ENCODE peak calls at places on chromosomes 5 and 9, in six cellular contexts. One of them, this sample, is unnamed.

GRCh38 chr5:180519098-180519497 is 24.9 kb downstream of the CNOT6 start:
- DNase-seq in cardiac muscle cell: peak
- DNase-seq in substantia nigra: no peak
- DNase-seq in tibial nerve: no peak
- DNase-seq in GM23248: peak
- DNase-seq in upper lobe of right lung: no peak
- DNase-seq in this sample: no peak

GRCh38 chr9:13690595-13690994 is 411.1 kb upstream of the MPDZ start:
- DNase-seq in cardiac muscle cell: no peak
- DNase-seq in substantia nigra: no peak
- DNase-seq in tibial nerve: no peak
- DNase-seq in GM23248: no peak
- DNase-seq in upper lobe of right lung: no peak
- DNase-seq in this sample: no peak

GRCh38 chr5:134289509-134290113 is 63.7 kb upstream of the PPP2CA start:
- DNase-seq in cardiac muscle cell: peak
- DNase-seq in substantia nigra: peak
- DNase-seq in tibial nerve: peak
- DNase-seq in GM23248: peak
- DNase-seq in upper lobe of right lung: no peak
- DNase-seq in this sample: no peak

GRCh38 chr9:107636596-107637405 is 147.2 kb upstream of the KLF4 start:
- DNase-seq in cardiac muscle cell: peak
- DNase-seq in substantia nigra: no peak
- DNase-seq in tibial nerve: peak
- DNase-seq in GM23248: peak
- DNase-seq in upper lobe of right lung: no peak
- DNase-seq in this sample: no peak

GRCh38 chr9:23552876-23553275 is 273.2 kb downstream of the ELAVL2 start:
- DNase-seq in cardiac muscle cell: no peak
- DNase-seq in substantia nigra: no peak
- DNase-seq in tibial nerve: no peak
- DNase-seq in GM23248: no peak
- DNase-seq in upper lobe of right lung: no peak
- DNase-seq in this sample: peak

GRCh38 chr9:126439402-126439765 is 112.8 kb downstream of the MVB12B start:
- DNase-seq in cardiac muscle cell: peak
- DNase-seq in substantia nigra: no peak
- DNase-seq in tibial nerve: no peak
- DNase-seq in GM23248: peak
- DNase-seq in upper lobe of right lung: no peak
- DNase-seq in this sample: no peak

GRCh38 chr5:110159202-110159601 is 469.5 kb downstream of the MAN2A1 start:
- DNase-seq in cardiac muscle cell: peak
- DNase-seq in substantia nigra: no peak
- DNase-seq in tibial nerve: no peak
- DNase-seq in GM23248: peak
- DNase-seq in upper lobe of right lung: no peak
- DNase-seq in this sample: no peak

GRCh38 chr5:35087971-35088370 is 40.2 kb upstream of the AGXT2 start:
- DNase-seq in cardiac muscle cell: peak
- DNase-seq in substantia nigra: no peak
- DNase-seq in tibial nerve: no peak
- DNase-seq in GM23248: peak
- DNase-seq in upper lobe of right lung: no peak
- DNase-seq in this sample: no peak

GRCh38 chr9:89519393-89519805 is 21.5 kb upstream of the SEMA4D start:
- DNase-seq in cardiac muscle cell: peak
- DNase-seq in substantia nigra: no peak
- DNase-seq in tibial nerve: no peak
- DNase-seq in GM23248: peak
- DNase-seq in upper lobe of right lung: no peak
- DNase-seq in this sample: no peak

GRCh38 chr5:89308606-89309040 is 425.6 kb upstream of the MEF2C start:
- DNase-seq in cardiac muscle cell: no peak
- DNase-seq in substantia nigra: no peak
- DNase-seq in tibial nerve: no peak
- DNase-seq in GM23248: no peak
- DNase-seq in upper lobe of right lung: no peak
- DNase-seq in this sample: no peak

GRCh38 chr9:136089697-136090045 is 5.4 kb downstream of the NACC2 start:
- DNase-seq in cardiac muscle cell: peak
- DNase-seq in substantia nigra: no peak
- DNase-seq in tibial nerve: no peak
- DNase-seq in GM23248: peak
- DNase-seq in upper lobe of right lung: no peak
- DNase-seq in this sample: no peak

GRCh38 chr9:99595796-99596195 is 225.9 kb upstream of the NR4A3 start:
- DNase-seq in cardiac muscle cell: no peak
- DNase-seq in substantia nigra: no peak
- DNase-seq in tibial nerve: no peak
- DNase-seq in GM23248: no peak
- DNase-seq in upper lobe of right lung: no peak
- DNase-seq in this sample: no peak

GRCh38 chr9:93671030-93671358 is 94.6 kb downstream of the PHF2 start:
- DNase-seq in cardiac muscle cell: no peak
- DNase-seq in substantia nigra: no peak
- DNase-seq in tibial nerve: no peak
- DNase-seq in GM23248: no peak
- DNase-seq in upper lobe of right lung: no peak
- DNase-seq in this sample: no peak

GRCh38 chr9:16653491-16654407 is 216.7 kb downstream of the BNC2 start:
- DNase-seq in cardiac muscle cell: no peak
- DNase-seq in substantia nigra: no peak
- DNase-seq in tibial nerve: peak
- DNase-seq in GM23248: no peak
- DNase-seq in upper lobe of right lung: no peak
- DNase-seq in this sample: no peak

GRCh38 chr5:16777432-16777831 is 158.7 kb downstream of the MYO10 start:
- DNase-seq in cardiac muscle cell: no peak
- DNase-seq in substantia nigra: no peak
- DNase-seq in tibial nerve: no peak
- DNase-seq in GM23248: no peak
- DNase-seq in upper lobe of right lung: no peak
- DNase-seq in this sample: no peak

GRCh38 chr5:134149571-134150303 is 27.0 kb downstream of the SKP1 start:
- DNase-seq in cardiac muscle cell: peak
- DNase-seq in substantia nigra: no peak
- DNase-seq in tibial nerve: no peak
- DNase-seq in GM23248: peak
- DNase-seq in upper lobe of right lung: no peak
- DNase-seq in this sample: no peak

GRCh38 chr5:136191304-136192014 is 1.5 kb downstream of the SMIM32 start:
- DNase-seq in cardiac muscle cell: peak
- DNase-seq in substantia nigra: no peak
- DNase-seq in tibial nerve: no peak
- DNase-seq in GM23248: peak
- DNase-seq in upper lobe of right lung: peak
- DNase-seq in this sample: no peak

GRCh38 chr5:2866622-2867372 is 115.3 kb upstream of the IRX2 start:
- DNase-seq in cardiac muscle cell: no peak
- DNase-seq in substantia nigra: peak
- DNase-seq in tibial nerve: no peak
- DNase-seq in GM23248: no peak
- DNase-seq in upper lobe of right lung: peak
- DNase-seq in this sample: no peak

GRCh38 chr5:17056056-17056690 is 120.1 kb upstream of the MYO10 start:
- DNase-seq in cardiac muscle cell: no peak
- DNase-seq in substantia nigra: no peak
- DNase-seq in tibial nerve: no peak
- DNase-seq in GM23248: peak
- DNase-seq in upper lobe of right lung: no peak
- DNase-seq in this sample: no peak

GRCh38 chr9:98087420-98088354 is 31.2 kb downstream of the NANS start:
- DNase-seq in cardiac muscle cell: peak
- DNase-seq in substantia nigra: no peak
- DNase-seq in tibial nerve: no peak
- DNase-seq in GM23248: peak
- DNase-seq in upper lobe of right lung: peak
- DNase-seq in this sample: no peak

GRCh38 chr9:123267481-123268239 is 726 bp downstream of the STRBP start:
- DNase-seq in cardiac muscle cell: no peak
- DNase-seq in substantia nigra: peak
- DNase-seq in tibial nerve: no peak
- DNase-seq in GM23248: no peak
- DNase-seq in upper lobe of right lung: peak
- DNase-seq in this sample: no peak

GRCh38 chr5:113546711-113547159 is 33.2 kb downstream of the YTHDC2 start:
- DNase-seq in cardiac muscle cell: peak
- DNase-seq in substantia nigra: no peak
- DNase-seq in tibial nerve: no peak
- DNase-seq in GM23248: peak
- DNase-seq in upper lobe of right lung: no peak
- DNase-seq in this sample: no peak

GRCh38 chr5:125480901-125481300 is 734.5 kb upstream of the ZNF608 start:
- DNase-seq in cardiac muscle cell: no peak
- DNase-seq in substantia nigra: no peak
- DNase-seq in tibial nerve: no peak
- DNase-seq in GM23248: no peak
- DNase-seq in upper lobe of right lung: no peak
- DNase-seq in this sample: no peak

GRCh38 chr5:132365213-132365612 is 4.3 kb upstream of the SLC22A5 start:
- DNase-seq in cardiac muscle cell: peak
- DNase-seq in substantia nigra: no peak
- DNase-seq in tibial nerve: no peak
- DNase-seq in GM23248: peak
- DNase-seq in upper lobe of right lung: peak
- DNase-seq in this sample: no peak

GRCh38 chr5:79021753-79022152 is 36.6 kb upstream of the ARSB start:
- DNase-seq in cardiac muscle cell: no peak
- DNase-seq in substantia nigra: no peak
- DNase-seq in tibial nerve: no peak
- DNase-seq in GM23248: no peak
- DNase-seq in upper lobe of right lung: no peak
- DNase-seq in this sample: no peak

GRCh38 chr5:173734716-173735115 is 118.3 kb upstream of the BOD1 start:
- DNase-seq in cardiac muscle cell: no peak
- DNase-seq in substantia nigra: no peak
- DNase-seq in tibial nerve: no peak
- DNase-seq in GM23248: no peak
- DNase-seq in upper lobe of right lung: no peak
- DNase-seq in this sample: no peak

GRCh38 chr5:100517301-100517974 is 17.7 kb upstream of the FAM174A start:
- DNase-seq in cardiac muscle cell: no peak
- DNase-seq in substantia nigra: no peak
- DNase-seq in tibial nerve: no peak
- DNase-seq in GM23248: no peak
- DNase-seq in upper lobe of right lung: peak
- DNase-seq in this sample: no peak

GRCh38 chr9:136630662-136630992 is 32.1 kb upstream of the EGFL7 start:
- DNase-seq in cardiac muscle cell: no peak
- DNase-seq in substantia nigra: no peak
- DNase-seq in tibial nerve: no peak
- DNase-seq in GM23248: no peak
- DNase-seq in upper lobe of right lung: no peak
- DNase-seq in this sample: no peak

DNA sequence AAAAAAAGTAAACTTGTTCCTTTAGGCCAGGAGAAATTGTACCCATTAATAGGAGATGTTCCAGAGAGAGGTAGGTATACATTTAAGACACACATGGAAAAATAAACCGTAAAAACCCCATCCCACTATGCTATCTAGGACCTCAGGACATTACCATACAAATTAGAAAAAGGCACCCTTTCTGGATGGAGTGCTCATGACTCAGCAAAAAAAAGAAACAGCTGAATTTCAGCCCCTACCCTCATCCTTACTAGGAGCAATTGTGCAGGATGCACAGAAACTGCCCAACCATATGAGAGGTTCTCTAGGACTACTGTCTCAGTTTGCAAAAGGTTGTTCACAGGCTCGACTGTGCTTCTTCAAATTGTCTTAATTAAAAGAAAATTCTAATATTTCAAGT is 368.2 kb downstream of the HINT1 start:
- DNase-seq in cardiac muscle cell: no peak
- DNase-seq in substantia nigra: no peak
- DNase-seq in tibial nerve: no peak
- DNase-seq in GM23248: no peak
- DNase-seq in upper lobe of right lung: no peak
- DNase-seq in this sample: no peak
- H3K27ac ChIP-seq in cardiac muscle cell: no peak
- H3K27ac ChIP-seq in substantia nigra: no peak
- H3K27ac ChIP-seq in tibial nerve: no peak
- H3K27ac ChIP-seq in GM23248: no peak
- H3K27ac ChIP-seq in upper lobe of right lung: no peak
- H3K27ac ChIP-seq in this sample: no peak

DNA sequence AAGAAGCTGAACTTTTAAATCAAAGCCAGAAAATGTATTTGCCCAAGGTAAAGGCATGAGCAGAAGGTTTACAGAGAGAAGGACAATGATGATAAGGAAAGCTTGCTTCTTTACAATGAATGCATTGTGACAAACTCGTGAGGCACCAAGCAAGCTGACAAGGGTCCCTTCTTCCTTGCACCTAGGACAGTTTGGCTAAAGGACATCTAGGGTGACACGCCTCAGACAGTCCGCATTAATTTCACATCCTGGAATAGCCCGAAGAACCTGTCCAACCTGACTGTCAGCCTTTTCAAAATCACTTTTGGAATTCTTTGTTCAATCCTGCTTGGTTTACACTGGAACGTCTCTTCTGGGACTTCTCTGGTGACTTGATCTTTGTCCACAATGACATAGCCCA is 146.4 kb upstream of the MAP3K1 start:
- DNase-seq in cardiac muscle cell: no peak
- DNase-seq in substantia nigra: no peak
- DNase-seq in tibial nerve: no peak
- DNase-seq in GM23248: no peak
- DNase-seq in upper lobe of right lung: no peak
- DNase-seq in this sample: no peak
- H3K27ac ChIP-seq in cardiac muscle cell: no peak
- H3K27ac ChIP-seq in substantia nigra: no peak
- H3K27ac ChIP-seq in tibial nerve: no peak
- H3K27ac ChIP-seq in GM23248: no peak
- H3K27ac ChIP-seq in upper lobe of right lung: no peak
- H3K27ac ChIP-seq in this sample: no peak

GRCh38 chr5:73136277-73136606 is 15.9 kb downstream of the TMEM171 start:
- DNase-seq in cardiac muscle cell: peak
- DNase-seq in substantia nigra: no peak
- DNase-seq in tibial nerve: no peak
- DNase-seq in GM23248: no peak
- DNase-seq in upper lobe of right lung: no peak
- DNase-seq in this sample: no peak
- H3K27ac ChIP-seq in cardiac muscle cell: no peak
- H3K27ac ChIP-seq in substantia nigra: no peak
- H3K27ac ChIP-seq in tibial nerve: no peak
- H3K27ac ChIP-seq in GM23248: no peak
- H3K27ac ChIP-seq in upper lobe of right lung: no peak
- H3K27ac ChIP-seq in this sample: no peak

GRCh38 chr9:33677506-33677809 is 117.9 kb upstream of the PRSS3 start:
- DNase-seq in cardiac muscle cell: no peak
- DNase-seq in substantia nigra: no peak
- DNase-seq in tibial nerve: no peak
- DNase-seq in GM23248: no peak
- DNase-seq in upper lobe of right lung: no peak
- DNase-seq in this sample: no peak
- H3K27ac ChIP-seq in cardiac muscle cell: peak
- H3K27ac ChIP-seq in substantia nigra: peak
- H3K27ac ChIP-seq in tibial nerve: peak
- H3K27ac ChIP-seq in GM23248: no peak
- H3K27ac ChIP-seq in upper lobe of right lung: no peak
- H3K27ac ChIP-seq in this sample: peak

This sample was measured in caudate nucleus.